ENCODE peak calls at places on chromosomes 12 and 14, in four cellular contexts. D is HCT116, O is GM12878, F is H1. Q is an unnamed sample.

GRCh38 chr12:118063567-118064391 is 2.8 kb upstream of the WSB2 start:
- DNase-seq in D (no peak), F (no peak), O (no peak), Q (no peak)

GRCh38 chr12:131711551-131712205 is 788 bp downstream of the SFSWAP start:
- DNase-seq in D (no peak), O (no peak), F (no peak), Q (peak)

GRCh38 chr12:132367401-132367851 is 38.0 kb upstream of the GALNT9 start:
- DNase-seq in O (no peak), D (no peak), F (no peak), Q (no peak)

GRCh38 chr14:83994020-83994419 is 1535.9 kb upstream of the FLRT2 start:
- DNase-seq in D (no peak), O (no peak), F (no peak), Q (no peak)

GRCh38 chr14:76844223-76844622 is 18.0 kb downstream of the LRRC74A start:
- DNase-seq in O (no peak), D (peak), F (no peak), Q (peak)

GRCh38 chr12:98513379-98514318 is 1.7 kb upstream of the TMPO start:
- DNase-seq in O (no peak), D (no peak), F (no peak), Q (no peak)

GRCh38 chr14:31429791-31430190 is 9.4 kb upstream of the HEATR5A start:
- DNase-seq in F (no peak), D (no peak), O (no peak), Q (no peak)

GRCh38 chr14:31194661-31195060 is 12.9 kb downstream of the HECTD1 start:
- DNase-seq in F (no peak), D (no peak), O (no peak), Q (no peak)

GRCh38 chr12:131530041-131530332 is 180.9 kb upstream of the SFSWAP start:
- DNase-seq in D (no peak), O (no peak), F (no peak), Q (no peak)

DNA sequence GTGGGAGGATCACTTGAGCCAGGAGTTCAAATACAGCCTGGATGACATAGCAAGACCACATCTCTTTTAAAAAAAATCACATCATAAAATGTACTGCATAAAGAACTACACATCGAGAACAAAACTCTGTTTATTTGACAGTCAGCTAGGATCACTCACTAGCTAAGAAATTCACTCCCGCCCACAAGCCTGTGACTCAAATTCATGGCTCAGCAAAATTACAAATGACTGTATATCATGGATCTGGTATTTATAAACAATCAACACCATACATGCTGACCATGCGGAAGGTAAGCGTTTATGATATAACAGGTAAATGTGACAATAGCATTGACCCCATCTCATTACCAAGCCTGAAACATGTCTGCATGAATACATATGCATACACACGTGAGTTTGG is 206.5 kb downstream of the EFCAB11 start:
- DNase-seq in O (no peak), D (no peak), F (no peak), Q (no peak)
- TF ChIP-seq EGR1 in O (no peak), D (no peak), F (no peak), Q (no peak)

DNA sequence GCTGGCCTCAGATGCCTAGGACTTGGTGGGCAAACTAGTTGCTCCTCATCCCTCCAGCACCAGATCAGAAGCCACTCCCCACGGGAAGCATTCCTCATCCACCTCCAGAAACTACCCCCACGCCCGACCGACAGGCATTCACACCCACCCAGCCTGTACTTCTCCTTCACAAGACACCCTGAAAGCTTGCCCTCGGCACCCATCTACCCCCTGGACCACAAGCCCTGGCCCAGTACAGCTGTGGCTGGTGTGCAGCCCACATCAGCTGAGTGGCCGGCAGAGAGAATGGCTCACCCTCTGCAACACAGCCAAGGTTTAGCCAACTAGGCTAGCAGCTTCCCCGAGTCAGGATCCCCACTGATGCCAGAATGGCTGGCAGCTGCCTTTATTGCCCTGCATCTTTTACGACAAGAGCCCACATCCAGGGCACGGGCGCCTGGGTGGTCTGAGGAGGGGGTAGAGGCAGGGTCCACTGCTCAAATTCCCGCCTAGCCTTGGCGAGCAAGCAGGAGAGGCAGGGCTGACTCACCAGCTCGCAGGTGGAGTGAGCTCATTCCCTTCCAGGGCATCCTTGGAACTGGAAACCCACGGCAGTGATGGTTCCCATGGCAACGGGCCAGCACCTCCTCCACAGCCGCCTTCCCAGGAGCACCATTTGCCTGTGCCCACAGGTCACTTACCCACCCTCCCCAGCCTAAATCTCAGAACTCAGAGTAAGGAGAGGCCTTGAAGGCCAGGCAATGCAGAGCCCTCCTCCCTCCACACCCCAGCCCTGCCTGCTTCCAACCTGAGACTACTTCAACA is 17.1 kb downstream of the ACTN1 start:
- DNase-seq in F (peak), D (no peak), O (no peak), Q (no peak)
- TF ChIP-seq EGR1 in F (no peak), D (no peak), O (no peak), Q (no peak)

DNA sequence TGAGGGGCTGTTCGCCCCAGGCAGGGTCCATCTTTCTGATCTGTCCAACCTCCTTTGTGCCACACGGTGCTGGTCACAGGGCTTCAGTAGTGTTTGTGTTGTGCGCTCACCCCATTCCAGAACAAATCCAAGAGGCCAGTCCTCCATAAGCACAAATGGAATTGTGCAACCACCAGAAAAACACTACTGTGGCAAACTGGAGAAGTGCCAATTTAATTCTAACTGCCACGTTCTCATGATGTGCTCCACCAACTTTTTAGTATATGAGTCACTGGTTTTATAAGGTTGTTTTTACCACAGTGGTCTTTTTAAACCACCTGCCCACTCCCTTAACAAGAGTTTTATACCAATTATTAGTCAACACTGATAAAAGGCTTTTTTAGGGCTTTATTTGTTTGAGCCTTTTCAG is 380.2 kb downstream of the NAV3 start:
- DNase-seq in D (no peak), F (no peak), O (no peak), Q (no peak)
- TF ChIP-seq EGR1 in D (no peak), F (no peak), O (no peak), Q (no peak)

GRCh38 chr12:1878695-1879094 is 39.8 kb downstream of the CACNA2D4 start:
- DNase-seq in F (peak), O (no peak), D (no peak), Q (no peak)
- TF ChIP-seq EGR1 in F (no peak), O (no peak), D (no peak), Q (no peak)

GRCh38 chr14:88013750-88014349 is 8.9 kb downstream of the GPR65 start:
- DNase-seq in O (no peak), F (peak), D (peak), Q (peak)
- TF ChIP-seq EGR1 in O (no peak), F (no peak), D (no peak), Q (no peak)

GRCh38 chr14:90050271-90050670 is 11.5 kb upstream of the KCNK13 start:
- DNase-seq in O (no peak), D (no peak), F (no peak), Q (no peak)
- TF ChIP-seq EGR1 in O (no peak), D (no peak), F (no peak), Q (no peak)

Q was measured in K562.